ENCODE peak calls at places on chromosomes 2 and 18, in six cellular contexts. One of them, this sample, is unnamed.

GRCh38 chr2:18167871-18168270 is 289.4 kb downstream of the KCNS3 start:
- DNase-seq in fibroblast of mammary gland: no peak
- DNase-seq in neural crest cell: no peak
- DNase-seq in tibial nerve: no peak
- DNase-seq in omental fat pad: no peak
- DNase-seq in nephron progenitor cell: no peak
- DNase-seq in this sample: no peak

GRCh38 chr2:34447097-34447496 is 848.0 kb upstream of the FAM98A start:
- DNase-seq in fibroblast of mammary gland: no peak
- DNase-seq in neural crest cell: no peak
- DNase-seq in tibial nerve: no peak
- DNase-seq in omental fat pad: no peak
- DNase-seq in nephron progenitor cell: no peak
- DNase-seq in this sample: no peak

GRCh38 chr2:55500025-55500424 is 19.5 kb upstream of the CFAP36 start:
- DNase-seq in fibroblast of mammary gland: peak
- DNase-seq in neural crest cell: no peak
- DNase-seq in tibial nerve: no peak
- DNase-seq in omental fat pad: no peak
- DNase-seq in nephron progenitor cell: no peak
- DNase-seq in this sample: no peak

GRCh38 chr18:34802938-34803337 is 92.8 kb downstream of the DTNA start:
- DNase-seq in fibroblast of mammary gland: peak
- DNase-seq in neural crest cell: no peak
- DNase-seq in tibial nerve: no peak
- DNase-seq in omental fat pad: no peak
- DNase-seq in nephron progenitor cell: no peak
- DNase-seq in this sample: no peak

GRCh38 chr2:61177727-61178549 is 15.9 kb downstream of the C2orf74 start:
- DNase-seq in fibroblast of mammary gland: peak
- DNase-seq in neural crest cell: no peak
- DNase-seq in tibial nerve: peak
- DNase-seq in omental fat pad: no peak
- DNase-seq in nephron progenitor cell: peak
- DNase-seq in this sample: peak

GRCh38 chr2:129803067-129803466 is 176.4 kb upstream of the RAB6C start:
- DNase-seq in fibroblast of mammary gland: peak
- DNase-seq in neural crest cell: no peak
- DNase-seq in tibial nerve: no peak
- DNase-seq in omental fat pad: no peak
- DNase-seq in nephron progenitor cell: no peak
- DNase-seq in this sample: no peak

GRCh38 chr2:15561574-15562344 is 625 bp upstream of the NBAS start:
- DNase-seq in fibroblast of mammary gland: peak
- DNase-seq in neural crest cell: peak
- DNase-seq in tibial nerve: peak
- DNase-seq in omental fat pad: no peak
- DNase-seq in nephron progenitor cell: peak
- DNase-seq in this sample: peak

GRCh38 chr2:58740381-58740780 is 499.3 kb upstream of the FANCL start:
- DNase-seq in fibroblast of mammary gland: no peak
- DNase-seq in neural crest cell: no peak
- DNase-seq in tibial nerve: no peak
- DNase-seq in omental fat pad: no peak
- DNase-seq in nephron progenitor cell: no peak
- DNase-seq in this sample: no peak

GRCh38 chr2:157107877-157108276 is 149.6 kb upstream of the GALNT5 start:
- DNase-seq in fibroblast of mammary gland: peak
- DNase-seq in neural crest cell: no peak
- DNase-seq in tibial nerve: no peak
- DNase-seq in omental fat pad: no peak
- DNase-seq in nephron progenitor cell: no peak
- DNase-seq in this sample: no peak

GRCh38 chr2:231795525-231796327 is 9.5 kb downstream of the COPS7B start:
- DNase-seq in fibroblast of mammary gland: peak
- DNase-seq in neural crest cell: no peak
- DNase-seq in tibial nerve: no peak
- DNase-seq in omental fat pad: no peak
- DNase-seq in nephron progenitor cell: no peak
- DNase-seq in this sample: no peak

GRCh38 chr18:9106800-9107574 is 4.5 kb downstream of the NDUFV2 start:
- DNase-seq in fibroblast of mammary gland: no peak
- DNase-seq in neural crest cell: no peak
- DNase-seq in tibial nerve: no peak
- DNase-seq in omental fat pad: no peak
- DNase-seq in nephron progenitor cell: no peak
- DNase-seq in this sample: no peak

GRCh38 chr2:132849118-132849517 is 179.1 kb upstream of the LYPD1 start:
- DNase-seq in fibroblast of mammary gland: no peak
- DNase-seq in neural crest cell: no peak
- DNase-seq in tibial nerve: no peak
- DNase-seq in omental fat pad: no peak
- DNase-seq in nephron progenitor cell: no peak
- DNase-seq in this sample: no peak

GRCh38 chr18:25133879-25134278 is 218.1 kb downstream of the ZNF521 start:
- DNase-seq in fibroblast of mammary gland: no peak
- DNase-seq in neural crest cell: no peak
- DNase-seq in tibial nerve: no peak
- DNase-seq in omental fat pad: no peak
- DNase-seq in nephron progenitor cell: no peak
- DNase-seq in this sample: no peak

GRCh38 chr2:25596506-25596905 is 76.9 kb downstream of the DTNB start:
- DNase-seq in fibroblast of mammary gland: no peak
- DNase-seq in neural crest cell: no peak
- DNase-seq in tibial nerve: no peak
- DNase-seq in omental fat pad: no peak
- DNase-seq in nephron progenitor cell: no peak
- DNase-seq in this sample: no peak

GRCh38 chr18:32139835-32140283 is 48.2 kb downstream of the RNF138 start:
- DNase-seq in fibroblast of mammary gland: no peak
- DNase-seq in neural crest cell: no peak
- DNase-seq in tibial nerve: no peak
- DNase-seq in omental fat pad: no peak
- DNase-seq in nephron progenitor cell: no peak
- DNase-seq in this sample: no peak

GRCh38 chr2:68190991-68191731 is 33.5 kb downstream of the PNO1 start:
- DNase-seq in fibroblast of mammary gland: peak
- DNase-seq in neural crest cell: no peak
- DNase-seq in tibial nerve: no peak
- DNase-seq in omental fat pad: no peak
- DNase-seq in nephron progenitor cell: no peak
- DNase-seq in this sample: no peak

GRCh38 chr2:48808311-48808710 is 52.8 kb upstream of the LHCGR start:
- DNase-seq in fibroblast of mammary gland: no peak
- DNase-seq in neural crest cell: no peak
- DNase-seq in tibial nerve: no peak
- DNase-seq in omental fat pad: no peak
- DNase-seq in nephron progenitor cell: no peak
- DNase-seq in this sample: no peak

GRCh38 chr2:101205521-101205998 is 47.1 kb upstream of the CNOT11 start:
- DNase-seq in fibroblast of mammary gland: peak
- DNase-seq in neural crest cell: peak
- DNase-seq in tibial nerve: peak
- DNase-seq in omental fat pad: no peak
- DNase-seq in nephron progenitor cell: peak
- DNase-seq in this sample: peak

GRCh38 chr2:188381614-188382013 is 89.9 kb downstream of the GULP1 start:
- DNase-seq in fibroblast of mammary gland: peak
- DNase-seq in neural crest cell: no peak
- DNase-seq in tibial nerve: no peak
- DNase-seq in omental fat pad: no peak
- DNase-seq in nephron progenitor cell: no peak
- DNase-seq in this sample: no peak

GRCh38 chr18:57969824-57970223 is 74.2 kb upstream of the NEDD4L start:
- DNase-seq in fibroblast of mammary gland: no peak
- DNase-seq in neural crest cell: no peak
- DNase-seq in tibial nerve: no peak
- DNase-seq in omental fat pad: no peak
- DNase-seq in nephron progenitor cell: no peak
- DNase-seq in this sample: no peak

DNA sequence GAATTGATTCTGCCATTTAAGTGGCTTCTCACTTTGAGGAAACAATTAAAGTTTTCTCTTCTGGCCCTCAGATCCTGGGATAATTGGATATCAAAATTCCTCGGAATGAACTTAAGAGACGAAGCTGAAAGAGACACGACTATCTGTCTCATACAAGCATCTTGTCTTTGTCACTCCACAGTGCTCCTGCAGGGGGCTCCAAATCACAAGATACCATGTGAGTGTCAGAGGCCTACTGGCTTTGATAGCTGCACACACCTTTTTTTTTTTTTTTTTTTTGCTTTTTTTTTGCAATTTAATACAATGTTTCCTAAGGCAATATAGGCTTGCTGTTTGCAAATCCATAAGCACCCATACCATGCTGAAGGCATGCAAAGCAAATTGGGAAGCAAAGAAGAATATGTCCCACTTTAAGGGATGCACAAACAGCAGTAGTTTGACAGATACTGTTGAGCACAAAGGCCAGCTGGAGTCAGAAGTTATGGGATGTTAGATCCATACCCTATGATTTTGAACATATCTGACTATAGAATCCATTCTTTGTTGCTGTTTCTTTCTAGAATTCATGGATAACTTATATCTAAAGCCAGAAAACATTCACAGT is 109.0 kb upstream of the CBLN2 start:
- DNase-seq in fibroblast of mammary gland: peak
- DNase-seq in neural crest cell: peak
- DNase-seq in tibial nerve: peak
- DNase-seq in omental fat pad: no peak
- DNase-seq in nephron progenitor cell: peak
- DNase-seq in this sample: peak
- TF ChIP-seq CTCF in fibroblast of mammary gland: peak
- TF ChIP-seq CTCF in neural crest cell: peak
- TF ChIP-seq CTCF in tibial nerve: no peak
- TF ChIP-seq CTCF in omental fat pad: no peak
- TF ChIP-seq CTCF in nephron progenitor cell: peak
- TF ChIP-seq CTCF in this sample: peak

DNA sequence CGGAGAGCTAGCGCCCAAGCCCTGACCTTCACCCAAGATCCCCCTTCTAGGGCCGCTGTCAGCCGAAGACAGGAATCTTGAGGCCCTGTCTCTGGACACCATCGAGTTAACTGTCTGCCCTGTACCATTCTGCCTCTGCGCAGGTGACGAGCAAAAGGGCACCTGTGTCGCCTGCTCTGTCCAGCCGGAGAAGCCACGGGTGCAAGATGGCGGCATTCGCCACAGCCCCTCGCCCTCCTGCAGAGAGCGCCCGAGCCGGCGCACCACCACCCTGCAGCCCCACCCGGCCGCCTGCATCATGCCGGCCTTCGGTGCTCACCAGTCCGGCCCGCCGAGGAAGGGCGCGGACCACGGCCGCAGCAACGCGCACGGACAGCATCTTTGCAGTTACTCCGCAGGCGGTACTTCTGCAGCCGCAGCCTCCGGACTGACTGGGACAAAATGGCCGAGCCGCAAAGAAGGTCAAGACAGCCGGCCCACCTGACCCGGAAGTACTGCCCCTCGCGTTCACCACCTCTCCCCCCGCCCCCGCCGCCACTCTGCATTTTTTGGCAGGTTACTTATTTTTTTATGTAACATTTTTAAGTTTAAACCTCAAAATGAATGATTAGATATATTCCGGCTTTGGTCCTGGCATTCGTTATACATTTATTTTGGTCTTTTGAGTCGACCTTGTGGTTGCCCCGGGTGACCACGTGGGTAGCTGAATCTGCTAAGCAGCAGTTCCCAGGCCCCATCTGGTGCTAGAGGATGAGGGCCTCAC is at the start of gene ATP5F1A:
- DNase-seq in fibroblast of mammary gland: peak
- DNase-seq in neural crest cell: peak
- DNase-seq in tibial nerve: peak
- DNase-seq in omental fat pad: peak
- DNase-seq in nephron progenitor cell: peak
- DNase-seq in this sample: peak
- TF ChIP-seq CTCF in fibroblast of mammary gland: no peak
- TF ChIP-seq CTCF in neural crest cell: peak
- TF ChIP-seq CTCF in tibial nerve: peak
- TF ChIP-seq CTCF in omental fat pad: no peak
- TF ChIP-seq CTCF in nephron progenitor cell: no peak
- TF ChIP-seq CTCF in this sample: no peak

GRCh38 chr2:70923378-70924015 is 12.2 kb upstream of the ATP6V1B1 start:
- DNase-seq in fibroblast of mammary gland: no peak
- DNase-seq in neural crest cell: no peak
- DNase-seq in tibial nerve: no peak
- DNase-seq in omental fat pad: no peak
- DNase-seq in nephron progenitor cell: no peak
- DNase-seq in this sample: peak
- TF ChIP-seq CTCF in fibroblast of mammary gland: peak
- TF ChIP-seq CTCF in neural crest cell: peak
- TF ChIP-seq CTCF in tibial nerve: no peak
- TF ChIP-seq CTCF in omental fat pad: no peak
- TF ChIP-seq CTCF in nephron progenitor cell: no peak
- TF ChIP-seq CTCF in this sample: peak

GRCh38 chr18:570256-570655 is 9.9 kb upstream of the CETN1 start:
- DNase-seq in fibroblast of mammary gland: no peak
- DNase-seq in neural crest cell: no peak
- DNase-seq in tibial nerve: no peak
- DNase-seq in omental fat pad: no peak
- DNase-seq in nephron progenitor cell: no peak
- DNase-seq in this sample: no peak

GRCh38 chr18:574456-575228 is 5.5 kb upstream of the CETN1 start:
- DNase-seq in fibroblast of mammary gland: peak
- DNase-seq in neural crest cell: no peak
- DNase-seq in tibial nerve: no peak
- DNase-seq in omental fat pad: no peak
- DNase-seq in nephron progenitor cell: no peak
- DNase-seq in this sample: no peak

GRCh38 chr18:568731-569130 is 11.4 kb upstream of the CETN1 start:
- DNase-seq in fibroblast of mammary gland: no peak
- DNase-seq in neural crest cell: no peak
- DNase-seq in tibial nerve: no peak
- DNase-seq in omental fat pad: no peak
- DNase-seq in nephron progenitor cell: no peak
- DNase-seq in this sample: no peak

GRCh38 chr18:573385-573784 is 6.8 kb upstream of the CETN1 start:
- DNase-seq in fibroblast of mammary gland: no peak
- DNase-seq in neural crest cell: no peak
- DNase-seq in tibial nerve: no peak
- DNase-seq in omental fat pad: no peak
- DNase-seq in nephron progenitor cell: peak
- DNase-seq in this sample: no peak

DNA sequence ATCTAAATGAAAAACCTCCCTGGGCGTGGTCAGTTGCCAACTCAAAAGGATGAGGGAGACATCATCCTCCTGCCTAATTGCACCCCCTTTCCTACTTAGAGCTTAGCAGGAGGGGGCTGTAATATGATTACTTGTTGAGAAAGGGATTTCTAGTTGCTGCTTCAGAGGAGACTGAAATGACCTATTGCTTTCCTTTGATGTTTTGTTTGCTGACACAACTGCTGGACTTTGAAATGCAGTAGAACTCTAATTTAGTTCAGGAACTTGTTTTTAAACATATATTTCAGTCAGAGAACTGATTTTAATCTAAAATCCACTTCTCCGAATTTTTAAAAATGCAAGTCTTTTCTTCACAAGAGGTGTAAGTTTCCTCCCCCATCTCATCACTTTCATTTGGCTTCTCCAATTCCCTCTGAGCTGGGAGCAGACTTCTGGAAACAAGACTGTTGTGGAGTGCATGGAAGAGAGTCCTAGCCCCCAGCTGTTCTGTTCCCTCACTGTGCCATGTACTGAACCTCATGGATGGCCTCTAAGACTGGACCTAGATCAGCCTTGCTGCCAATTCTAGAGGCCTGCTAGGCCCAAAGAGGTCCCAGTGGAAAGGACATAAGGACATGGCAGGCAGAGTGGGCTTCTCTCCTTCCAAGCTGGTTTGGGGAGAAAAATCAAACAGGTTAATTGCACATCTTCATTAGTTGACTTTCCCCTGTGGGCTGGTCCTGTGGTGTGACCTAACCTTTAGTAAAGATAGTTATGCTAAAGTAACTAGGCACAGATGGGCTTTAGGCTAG is 7.5 kb upstream of the CETN1 start:
- DNase-seq in fibroblast of mammary gland: no peak
- DNase-seq in neural crest cell: no peak
- DNase-seq in tibial nerve: no peak
- DNase-seq in omental fat pad: no peak
- DNase-seq in nephron progenitor cell: no peak
- DNase-seq in this sample: no peak
- TF ChIP-seq CTCF in fibroblast of mammary gland: no peak
- TF ChIP-seq CTCF in neural crest cell: no peak
- TF ChIP-seq CTCF in tibial nerve: no peak
- TF ChIP-seq CTCF in omental fat pad: no peak
- TF ChIP-seq CTCF in nephron progenitor cell: no peak
- TF ChIP-seq CTCF in this sample: no peak